ENCODE peak calls at places on chromosomes 5 and 9, in six cellular contexts. Z, B, G, P, I and H are unnamed samples.

GRCh38 chr9:113152699-113153098 is 1.9 kb downstream of the SLC31A2 start:
- DNase-seq in B (no peak), P (peak; percentile 73), G (no peak), Z (no peak), I (no peak), H (no peak)

GRCh38 chr5:994821-995220 is 13.8 kb upstream of the NKD2 start:
- DNase-seq in P (no peak), I (no peak), Z (no peak), G (no peak), B (peak; percentile 0), H (no peak)

GRCh38 chr9:16459421-16460148 is 410.9 kb downstream of the BNC2 start:
- DNase-seq in Z (no peak), G (no peak), B (no peak), I (no peak), P (no peak), H (no peak)

GRCh38 chr5:72920690-72921089 is 35.2 kb upstream of the FCHO2 start:
- DNase-seq in P (peak; percentile 44), G (peak; percentile 53), Z (no peak), I (no peak), B (no peak), H (no peak)

GRCh38 chr5:154603978-154604679 is 126.1 kb upstream of the HAND1 start:
- DNase-seq in Z (no peak), G (no peak), I (no peak), P (peak; percentile 57), B (peak; percentile 6), H (no peak)

GRCh38 chr9:133029994-133030316 is 842 bp upstream of the GTF3C5 start:
- DNase-seq in B (no peak), P (no peak), I (no peak), G (no peak), Z (no peak), H (no peak)

GRCh38 chr5:56827043-56827442 is 11.7 kb downstream of the MAP3K1 start:
- DNase-seq in I (no peak), Z (peak; percentile 49), B (no peak), G (peak; percentile 29), P (peak; percentile 50), H (no peak)

GRCh38 chr9:36878986-36879982 is 154.8 kb downstream of the PAX5 start:
- DNase-seq in B (no peak), G (no peak), Z (no peak), I (no peak), P (no peak), H (no peak)

GRCh38 chr9:114908104-114908621 is 22.2 kb downstream of the TNFSF8 start:
- DNase-seq in G (no peak), I (peak; percentile 49), B (peak; percentile 55), Z (no peak), P (peak; percentile 92), H (no peak)

GRCh38 chr5:55331321-55331720 is 23.5 kb downstream of the MTREX start:
- DNase-seq in Z (no peak), I (no peak), G (no peak), B (no peak), P (no peak), H (no peak)

GRCh38 chr9:95570646-95571045 is 53.9 kb upstream of the PTCH1 start:
- DNase-seq in I (no peak), P (no peak), B (no peak), Z (no peak), G (peak; percentile 5), H (no peak)

GRCh38 chr5:142830241-142831018 is 60.3 kb downstream of the ARHGAP26 start:
- DNase-seq in Z (no peak), P (no peak), B (no peak), I (no peak), G (no peak), H (no peak)

GRCh38 chr9:2418619-2419018 is 203.0 kb upstream of the VLDLR start:
- DNase-seq in B (no peak), I (no peak), G (peak; percentile 1), Z (no peak), P (peak; percentile 54), H (no peak)

GRCh38 chr5:102853680-102854079 is 98.6 kb downstream of the PAM start:
- DNase-seq in G (no peak), P (no peak), I (no peak), Z (no peak), B (no peak), H (no peak)

GRCh38 chr9:129583308-129584038 is 37.4 kb downstream of the C9orf50 start:
- DNase-seq in G (peak; percentile 38), Z (no peak), P (no peak), I (no peak), B (no peak), H (no peak)

GRCh38 chr9:120965344-120966004 is 38.9 kb upstream of the TRAF1 start:
- DNase-seq in Z (no peak), G (no peak), I (no peak), B (peak; percentile 37), P (no peak), H (no peak)